ENCODE peak calls at places on chromosomes 7 and 10, in ten cellular contexts. V is transverse colon; N is stimulated activated CD4-positive, alpha-beta T cell treated with anti-CD3 and anti-CD28 coated beads, Interleukin-1b, Interleukin-23, amount 100 ng/mL, for 1 hour; P is NCI-H226; L is stimulated activated CD8-positive, alpha-beta memory T cell treated with anti-CD3 and anti-CD28 coated beads, Interleukin-15, amount 100 ng/mL, for 4 hours; G is NCI-H1436 treated with DMSO at 0.1 percent for 48 hours; K is NCI-H1105; H is NCI-H1092; Y is activated T-cell treated with anti-CD3 and anti-CD28 coated beads, Interleukin-2, amount 50 U/mL, for 24 hours; U is neuronal stem cell. O is an unnamed sample.
A peak's percentile ranks its signal among the peaks of the same experiment; 100 is the strongest.

GRCh38 chr7:44454348-44454747 is 36.1 kb downstream of the NUDCD3 start:
- DNase-seq in V (no peak), N (no peak), P (no peak), L (no peak), G (no peak), K (no peak), H (no peak), Y (no peak), U (no peak), O (no peak)

GRCh38 chr10:89522463-89522862 is 12.9 kb downstream of the SLC16A12 start:
- DNase-seq in V (no peak), N (no peak), P (no peak), L (no peak), G (no peak), K (no peak), H (no peak), Y (no peak), U (no peak), O (no peak)

GRCh38 chr10:36141786-36142560 is 499.9 kb upstream of the FZD8 start:
- DNase-seq in V (no peak), N (no peak), P (no peak), L (no peak), G (no peak), K (no peak), H (no peak), Y (no peak), U (no peak), O (no peak)

GRCh38 chr10:100963826-100964225 is 5.5 kb upstream of the SEMA4G start:
- DNase-seq in V (no peak), N (no peak), P (no peak), L (no peak), G (no peak), K (no peak), H (no peak), Y (no peak), U (no peak), O (no peak)

GRCh38 chr10:63798599-63799498 is 277.6 kb downstream of the REEP3 start:
- DNase-seq in V (peak; percentile 33), N (no peak), P (peak; percentile 38), L (no peak), G (no peak), K (no peak), H (no peak), Y (no peak), U (no peak), O (peak; percentile 77)

GRCh38 chr10:44393051-44393630 is 8.2 kb upstream of the CXCL12 start:
- DNase-seq in V (peak; percentile 44), N (no peak), P (no peak), L (no peak), G (no peak), K (no peak), H (no peak), Y (no peak), U (no peak), O (no peak)

GRCh38 chr10:77405771-77406241 is 231.8 kb downstream of the KCNMA1 start:
- DNase-seq in V (peak; percentile 77), N (no peak), P (no peak), L (no peak), G (no peak), K (no peak), H (peak; percentile 23), Y (no peak), U (peak; percentile 69), O (peak; percentile 95)

GRCh38 chr10:107163086-107163880 is 1.2 kb downstream of the SORCS1 start:
- DNase-seq in V (no peak), N (no peak), P (no peak), L (no peak), G (no peak), K (no peak), H (no peak), Y (no peak), U (peak; percentile 24), O (no peak)

GRCh38 chr7:121924273-121925184 is 51.6 kb downstream of the PTPRZ1 start:
- DNase-seq in V (no peak), N (no peak), P (no peak), L (no peak), G (peak; percentile 43), K (no peak), H (no peak), Y (no peak), U (peak; percentile 54), O (no peak)

GRCh38 chr10:61830072-61830845 is 71.2 kb upstream of the ARID5B start:
- DNase-seq in V (no peak), N (no peak), P (no peak), L (no peak), G (no peak), K (no peak), H (no peak), Y (no peak), U (no peak), O (no peak)

GRCh38 chr7:106177738-106178592 is 65.9 kb upstream of the SYPL1 start:
- DNase-seq in V (peak; percentile 13), N (no peak), P (no peak), L (no peak), G (no peak), K (no peak), H (no peak), Y (no peak), U (no peak), O (no peak)

GRCh38 chr7:39317107-39317506 is 249.1 kb upstream of the YAE1 start:
- DNase-seq in V (no peak), N (no peak), P (no peak), L (no peak), G (no peak), K (no peak), H (no peak), Y (no peak), U (no peak), O (no peak)

GRCh38 chr7:149773446-149774236 is at the start of gene ZNF467:
- DNase-seq in V (peak; percentile 70), N (no peak), P (peak; percentile 59), L (no peak), G (peak; percentile 29), K (peak; percentile 71), H (no peak), Y (peak; percentile 46), U (no peak), O (peak; percentile 83)

GRCh38 chr7:106744507-106745180 is 83.7 kb upstream of the CCDC71L start:
- DNase-seq in V (no peak), N (no peak), P (no peak), L (no peak), G (no peak), K (no peak), H (no peak), Y (no peak), U (peak; percentile 14), O (no peak)

GRCh38 chr7:131042269-131043160 is 285.2 kb upstream of the MKLN1 start:
- DNase-seq in V (no peak), N (no peak), P (peak; percentile 20), L (no peak), G (no peak), K (no peak), H (no peak), Y (no peak), U (no peak), O (no peak)

GRCh38 chr7:155979994-155980393 is 167.7 kb upstream of the SHH start:
- DNase-seq in V (no peak), N (no peak), P (no peak), L (no peak), G (no peak), K (no peak), H (no peak), Y (peak; percentile 11), U (no peak), O (no peak)

GRCh38 chr7:115332691-115333090 is 410.8 kb downstream of the MDFIC start:
- DNase-seq in V (no peak), N (no peak), P (no peak), L (no peak), G (no peak), K (no peak), H (no peak), Y (no peak), U (no peak), O (no peak)

GRCh38 chr7:85114342-85114741 is 72.5 kb downstream of the SEMA3D start:
- DNase-seq in V (no peak), N (no peak), P (peak; percentile 44), L (no peak), G (no peak), K (no peak), H (no peak), Y (no peak), U (no peak), O (no peak)

GRCh38 chr7:157010588-157011332 is at the start of gene MNX1:
- DNase-seq in V (peak; percentile 89), N (no peak), P (peak; percentile 70), L (no peak), G (peak; percentile 64), K (peak; percentile 87), H (peak; percentile 92), Y (peak; percentile 59), U (peak; percentile 79), O (peak; percentile 96)

GRCh38 chr7:6169805-6170520 is 102.5 kb downstream of the CYTH3 start:
- DNase-seq in V (no peak), N (no peak), P (no peak), L (no peak), G (no peak), K (no peak), H (no peak), Y (no peak), U (no peak), O (no peak)

GRCh38 chr7:3106353-3106752 is 62.7 kb upstream of the CARD11 start:
- DNase-seq in V (no peak), N (no peak), P (no peak), L (no peak), G (no peak), K (no peak), H (no peak), Y (peak; percentile 54), U (no peak), O (peak; percentile 65)

GRCh38 chr10:80484677-80485409 is 30.7 kb downstream of the TSPAN14 start:
- DNase-seq in V (no peak), N (no peak), P (no peak), L (no peak), G (no peak), K (no peak), H (no peak), Y (no peak), U (no peak), O (no peak)

GRCh38 chr7:3649250-3649649 is 348.2 kb downstream of the SDK1 start:
- DNase-seq in V (no peak), N (no peak), P (peak; percentile 67), L (no peak), G (no peak), K (no peak), H (no peak), Y (no peak), U (no peak), O (no peak)

GRCh38 chr7:74092321-74092963 is 8.8 kb downstream of the LIMK1 start:
- DNase-seq in V (peak; percentile 25), N (no peak), P (no peak), L (no peak), G (no peak), K (no peak), H (no peak), Y (peak; percentile 29), U (no peak), O (no peak)

GRCh38 chr10:79403441-79404230 is 41.8 kb downstream of the ZCCHC24 start:
- DNase-seq in V (no peak), N (no peak), P (no peak), L (no peak), G (no peak), K (no peak), H (no peak), Y (no peak), U (peak; percentile 48), O (no peak)

GRCh38 chr7:142381727-142382409 is 124.0 kb upstream of the PRSS58 start:
- DNase-seq in V (no peak), N (no peak), P (no peak), L (no peak), G (no peak), K (no peak), H (no peak), Y (no peak), U (no peak), O (no peak)

GRCh38 chr7:19177269-19177668 is 32.0 kb upstream of the FERD3L start:
- DNase-seq in V (no peak), N (no peak), P (no peak), L (no peak), G (no peak), K (no peak), H (no peak), Y (no peak), U (no peak), O (no peak)

GRCh38 chr7:38016567-38016966 is 96.1 kb downstream of the EPDR1 start:
- DNase-seq in V (no peak), N (no peak), P (no peak), L (no peak), G (no peak), K (no peak), H (no peak), Y (no peak), U (no peak), O (no peak)

O was measured in body of pancreas.